ENCODE peak calls at places on chromosomes 6 and 20, in nine cellular contexts. O, W, G, N, K, I, M, A and Z are unnamed samples.

GRCh38 chr6:166931426-166931970 is 24.9 kb downstream of the RNASET2 start:
- DNase-seq in G (no peak), A (no peak), W (no peak), I (no peak), N (no peak), O (no peak), K (no peak), M (no peak), Z (no peak)

GRCh38 chr20:51966296-51966971 is 164.1 kb upstream of the SALL4 start:
- DNase-seq in N (peak; percentile 74), W (peak; percentile 84), K (peak; percentile 81), M (peak; percentile 77), A (no peak), G (peak; percentile 20), I (peak; percentile 75), O (peak; percentile 86), Z (peak; percentile 56)

GRCh38 chr6:134714679-134715078 is 235.2 kb downstream of the ALDH8A1 start:
- DNase-seq in M (peak; percentile 26), O (no peak), W (no peak), G (no peak), N (no peak), A (no peak), K (no peak), I (no peak), Z (no peak)

GRCh38 chr20:20462185-20462584 is 94.3 kb downstream of the INSM1 start:
- DNase-seq in K (no peak), G (no peak), W (no peak), N (no peak), M (no peak), I (no peak), O (no peak), A (no peak), Z (no peak)

GRCh38 chr6:103800131-103800670 is 1059.5 kb downstream of the HACE1 start:
- DNase-seq in M (no peak), N (no peak), I (no peak), A (no peak), G (no peak), O (no peak), W (no peak), K (no peak), Z (no peak)

GRCh38 chr6:40874495-40874894 is 164.5 kb downstream of the UNC5CL start:
- DNase-seq in I (peak; percentile 58), W (no peak), M (no peak), G (no peak), A (no peak), K (no peak), N (no peak), O (peak; percentile 13), Z (peak; percentile 33)

GRCh38 chr6:147618927-147619326 is 110.4 kb downstream of the SAMD5 start:
- DNase-seq in I (no peak), A (no peak), O (no peak), M (no peak), N (no peak), W (no peak), K (no peak), G (no peak), Z (peak; percentile 14)

GRCh38 chr6:154236646-154237236 is 119.9 kb downstream of the IPCEF1 start:
- DNase-seq in K (no peak), M (no peak), G (no peak), W (no peak), I (no peak), N (no peak), A (no peak), O (no peak), Z (no peak)

GRCh38 chr6:157497579-157497978 is 116.6 kb downstream of the ZDHHC14 start:
- DNase-seq in A (no peak), M (no peak), O (no peak), G (no peak), I (no peak), K (no peak), W (no peak), N (no peak), Z (no peak)

GRCh38 chr6:17156112-17156921 is 54.5 kb downstream of the STMND1 start:
- DNase-seq in K (peak; percentile 80), I (peak; percentile 61), W (peak; percentile 75), N (peak; percentile 63), A (peak; percentile 20), O (peak; percentile 80), G (peak; percentile 61), M (peak; percentile 82), Z (peak; percentile 80)

GRCh38 chr20:4512891-4513550 is 208.7 kb upstream of the PRND start:
- DNase-seq in G (no peak), A (no peak), K (peak; percentile 91), M (peak; percentile 90), W (peak; percentile 38), N (no peak), I (no peak), O (peak; percentile 87), Z (no peak)

GRCh38 chr6:163782436-163783003 is 368.0 kb downstream of the QKI start:
- DNase-seq in G (no peak), A (peak; percentile 25), M (no peak), I (no peak), O (no peak), W (no peak), N (no peak), K (no peak), Z (peak; percentile 58)

GRCh38 chr6:129641344-129641743 is 68.6 kb downstream of the ARHGAP18 start:
- DNase-seq in A (no peak), G (no peak), N (no peak), W (peak; percentile 51), O (no peak), I (no peak), K (peak; percentile 61), M (no peak), Z (no peak)

GRCh38 chr20:23407770-23408467 is 13.4 kb downstream of the NAPB start:
- DNase-seq in W (no peak), M (no peak), I (no peak), K (no peak), A (no peak), G (no peak), O (no peak), N (no peak), Z (no peak)

GRCh38 chr6:116412270-116412669 is 41.5 kb downstream of the DSE start:
- DNase-seq in I (no peak), W (no peak), M (peak; percentile 25), O (no peak), N (no peak), A (no peak), G (no peak), K (no peak), Z (no peak)

GRCh38 chr20:43690943-43691598 is 24.2 kb downstream of the MYBL2 start:
- DNase-seq in W (no peak), I (no peak), O (no peak), A (no peak), N (no peak), G (peak; percentile 65), M (no peak), K (no peak), Z (no peak)

GRCh38 chr6:149834513-149835481 is 29.4 kb downstream of the LRP11 start:
- DNase-seq in A (no peak), K (peak; percentile 72), N (peak; percentile 62), I (peak; percentile 91), G (peak; percentile 67), O (peak; percentile 52), M (peak; percentile 80), W (peak; percentile 64), Z (peak; percentile 74)

GRCh38 chr6:147390909-147391536 is 117.5 kb upstream of the SAMD5 start:
- DNase-seq in M (peak; percentile 52), K (peak; percentile 21), G (no peak), I (no peak), A (no peak), W (peak; percentile 27), O (peak; percentile 29), N (no peak), Z (peak; percentile 45)

GRCh38 chr6:28988536-28989415 is 16.3 kb downstream of the ZNF311 start:
- DNase-seq in I (peak; percentile 98), K (peak; percentile 73), N (peak; percentile 47), G (peak; percentile 62), M (peak; percentile 66), O (peak; percentile 36), W (no peak), A (no peak), Z (peak; percentile 95)

GRCh38 chr6:102732908-102733307 is 1339.4 kb downstream of the GRIK2 start:
- DNase-seq in N (no peak), A (no peak), W (no peak), I (no peak), G (no peak), O (no peak), K (no peak), M (no peak), Z (peak; percentile 7)

GRCh38 chr20:18541741-18542140 is 25.5 kb upstream of the SMIM26 start:
- DNase-seq in M (no peak), I (no peak), K (no peak), G (no peak), N (no peak), O (peak; percentile 19), W (no peak), A (no peak), Z (no peak)

GRCh38 chr6:160010067-160010466 is 41.2 kb downstream of the IGF2R start:
- DNase-seq in M (no peak), W (no peak), G (no peak), K (no peak), I (no peak), N (no peak), A (no peak), O (no peak), Z (peak; percentile 44)

GRCh38 chr6:148999501-148999900 is 252.7 kb downstream of the UST start:
- DNase-seq in O (peak; percentile 2), N (no peak), I (no peak), W (no peak), M (no peak), K (no peak), G (no peak), A (no peak), Z (no peak)

GRCh38 chr6:136014454-136015421 is 163.2 kb downstream of the PDE7B start:
- DNase-seq in K (no peak), A (no peak), O (peak; percentile 96), M (no peak), I (no peak), G (no peak), N (no peak), W (no peak), Z (peak; percentile 22)
- H3K4me3 ChIP-seq in K (no peak overlapping the region), A (no peak overlapping the region), O (peak overlapping the region; percentile 25), M (no peak overlapping the region), I (no peak overlapping the region), G (no peak overlapping the region), N (no peak overlapping the region), W (no peak overlapping the region), Z (no peak overlapping the region)

GRCh38 chr6:227074-227782 is 65.1 kb upstream of the DUSP22 start:
- DNase-seq in W (no peak), K (no peak), M (no peak), N (no peak), I (no peak), O (no peak), G (no peak), A (peak; percentile 95), Z (peak; percentile 61)
- TF ChIP-seq MAX in W (no peak), K (no peak), M (no peak), N (no peak), I (peak; percentile 25), O (no peak), G (no peak), A (peak; percentile 96), Z (no peak)

GRCh38 chr20:14432597-14432996 is 95.2 kb upstream of the FLRT3 start:
- DNase-seq in I (no peak), O (no peak), K (no peak), A (no peak), W (no peak), G (no peak), N (no peak), M (no peak), Z (no peak)
- TF ChIP-seq CTCF in I (no peak), O (no peak), K (no peak), A (no peak), W (no peak), G (no peak), N (no peak), M (no peak), Z (no peak)

GRCh38 chr6:109045423-109046012 is 49.1 kb downstream of the SESN1 start:
- DNase-seq in W (no peak), I (no peak), O (no peak), A (no peak), M (no peak), K (no peak), G (no peak), N (no peak), Z (no peak)
- H3K4me3 ChIP-seq in W (no peak overlapping the region), I (no peak overlapping the region), O (no peak overlapping the region), A (no peak overlapping the region), M (no peak overlapping the region), K (no peak overlapping the region), G (no peak overlapping the region), N (no peak overlapping the region), Z (no peak overlapping the region)